ENCODE peak calls at places on chromosome 19, in seven cellular contexts. One of them, this sample, is unnamed.

GRCh38 chr19:55693336-55693974 is 18.4 kb downstream of the EPN1 start:
- DNase-seq in astrocyte: no peak
- DNase-seq in CD8-positive, alpha-beta T cell: no peak
- DNase-seq in heart right ventricle: no peak
- DNase-seq in AG04450: no peak
- DNase-seq in mammary epithelial cell: no peak
- DNase-seq in breast epithelium: no peak
- DNase-seq in this sample: peak

GRCh38 chr19:2613507-2614295 is 88.8 kb downstream of the GNG7 start:
- DNase-seq in astrocyte: no peak
- DNase-seq in CD8-positive, alpha-beta T cell: peak
- DNase-seq in heart right ventricle: peak
- DNase-seq in AG04450: no peak
- DNase-seq in mammary epithelial cell: no peak
- DNase-seq in breast epithelium: no peak
- DNase-seq in this sample: peak

GRCh38 chr19:39660661-39661060 is 4.9 kb downstream of the LGALS16 start:
- DNase-seq in astrocyte: no peak
- DNase-seq in CD8-positive, alpha-beta T cell: no peak
- DNase-seq in heart right ventricle: no peak
- DNase-seq in AG04450: no peak
- DNase-seq in mammary epithelial cell: no peak
- DNase-seq in breast epithelium: no peak
- DNase-seq in this sample: no peak

GRCh38 chr19:4873930-4874329 is 6.5 kb upstream of the PLIN3 start:
- DNase-seq in astrocyte: no peak
- DNase-seq in CD8-positive, alpha-beta T cell: no peak
- DNase-seq in heart right ventricle: no peak
- DNase-seq in AG04450: no peak
- DNase-seq in mammary epithelial cell: no peak
- DNase-seq in breast epithelium: no peak
- DNase-seq in this sample: no peak

GRCh38 chr19:11737964-11738745 is 591 bp downstream of the ZNF823 start:
- DNase-seq in astrocyte: no peak
- DNase-seq in CD8-positive, alpha-beta T cell: peak
- DNase-seq in heart right ventricle: peak
- DNase-seq in AG04450: no peak
- DNase-seq in mammary epithelial cell: peak
- DNase-seq in breast epithelium: peak
- DNase-seq in this sample: peak

GRCh38 chr19:3345850-3346460 is 20.4 kb upstream of the NFIC start:
- DNase-seq in astrocyte: no peak
- DNase-seq in CD8-positive, alpha-beta T cell: no peak
- DNase-seq in heart right ventricle: no peak
- DNase-seq in AG04450: no peak
- DNase-seq in mammary epithelial cell: no peak
- DNase-seq in breast epithelium: no peak
- DNase-seq in this sample: no peak

GRCh38 chr19:30439271-30439750 is 67.1 kb downstream of the ZNF536 start:
- DNase-seq in astrocyte: no peak
- DNase-seq in CD8-positive, alpha-beta T cell: no peak
- DNase-seq in heart right ventricle: no peak
- DNase-seq in AG04450: no peak
- DNase-seq in mammary epithelial cell: no peak
- DNase-seq in breast epithelium: no peak
- DNase-seq in this sample: no peak

GRCh38 chr19:42313096-42313839 is at the start of gene TMEM145:
- DNase-seq in astrocyte: peak
- DNase-seq in CD8-positive, alpha-beta T cell: peak
- DNase-seq in heart right ventricle: no peak
- DNase-seq in AG04450: no peak
- DNase-seq in mammary epithelial cell: peak
- DNase-seq in breast epithelium: no peak
- DNase-seq in this sample: no peak

GRCh38 chr19:50835785-50836542 is 2.6 kb upstream of the KLK15 start:
- DNase-seq in astrocyte: peak
- DNase-seq in CD8-positive, alpha-beta T cell: peak
- DNase-seq in heart right ventricle: peak
- DNase-seq in AG04450: peak
- DNase-seq in mammary epithelial cell: peak
- DNase-seq in breast epithelium: peak
- DNase-seq in this sample: peak

GRCh38 chr19:48644839-48645651 is 942 bp downstream of the CA11 start:
- DNase-seq in astrocyte: no peak
- DNase-seq in CD8-positive, alpha-beta T cell: peak
- DNase-seq in heart right ventricle: peak
- DNase-seq in AG04450: no peak
- DNase-seq in mammary epithelial cell: peak
- DNase-seq in breast epithelium: peak
- DNase-seq in this sample: peak

GRCh38 chr19:19443902-19444693 is 38.6 kb downstream of the GATAD2A start:
- DNase-seq in astrocyte: no peak
- DNase-seq in CD8-positive, alpha-beta T cell: no peak
- DNase-seq in heart right ventricle: no peak
- DNase-seq in AG04450: no peak
- DNase-seq in mammary epithelial cell: no peak
- DNase-seq in breast epithelium: no peak
- DNase-seq in this sample: no peak

GRCh38 chr19:50896591-50897190 is 14.5 kb downstream of the KLK4 start:
- DNase-seq in astrocyte: peak
- DNase-seq in CD8-positive, alpha-beta T cell: no peak
- DNase-seq in heart right ventricle: no peak
- DNase-seq in AG04450: no peak
- DNase-seq in mammary epithelial cell: peak
- DNase-seq in breast epithelium: peak
- DNase-seq in this sample: no peak

GRCh38 chr19:5983367-5983955 is 5.5 kb upstream of the RANBP3 start:
- DNase-seq in astrocyte: no peak
- DNase-seq in CD8-positive, alpha-beta T cell: no peak
- DNase-seq in heart right ventricle: no peak
- DNase-seq in AG04450: no peak
- DNase-seq in mammary epithelial cell: no peak
- DNase-seq in breast epithelium: no peak
- DNase-seq in this sample: no peak

GRCh38 chr19:45340899-45341453 is 426 bp downstream of the KLC3 start:
- DNase-seq in astrocyte: no peak
- DNase-seq in CD8-positive, alpha-beta T cell: no peak
- DNase-seq in heart right ventricle: no peak
- DNase-seq in AG04450: no peak
- DNase-seq in mammary epithelial cell: peak
- DNase-seq in breast epithelium: peak
- DNase-seq in this sample: no peak
- H3K4me3 ChIP-seq in astrocyte: no peak
- H3K4me3 ChIP-seq in CD8-positive, alpha-beta T cell: peak
- H3K4me3 ChIP-seq in heart right ventricle: peak
- H3K4me3 ChIP-seq in AG04450: peak
- H3K4me3 ChIP-seq in mammary epithelial cell: peak
- H3K4me3 ChIP-seq in breast epithelium: no peak
- H3K4me3 ChIP-seq in this sample: no peak

GRCh38 chr19:40803170-40803856 is 4.3 kb downstream of the EGLN2 start:
- DNase-seq in astrocyte: no peak
- DNase-seq in CD8-positive, alpha-beta T cell: no peak
- DNase-seq in heart right ventricle: no peak
- DNase-seq in AG04450: no peak
- DNase-seq in mammary epithelial cell: no peak
- DNase-seq in breast epithelium: no peak
- DNase-seq in this sample: no peak

GRCh38 chr19:40803857-40804782 is 5.1 kb downstream of the EGLN2 start:
- DNase-seq in astrocyte: no peak
- DNase-seq in CD8-positive, alpha-beta T cell: peak
- DNase-seq in heart right ventricle: peak
- DNase-seq in AG04450: no peak
- DNase-seq in mammary epithelial cell: no peak
- DNase-seq in breast epithelium: no peak
- DNase-seq in this sample: peak

GRCh38 chr19:40801449-40802299 is 2.7 kb downstream of the EGLN2 start:
- DNase-seq in astrocyte: no peak
- DNase-seq in CD8-positive, alpha-beta T cell: no peak
- DNase-seq in heart right ventricle: no peak
- DNase-seq in AG04450: no peak
- DNase-seq in mammary epithelial cell: no peak
- DNase-seq in breast epithelium: no peak
- DNase-seq in this sample: peak

GRCh38 chr19:40800997-40801377 is 2.0 kb downstream of the EGLN2 start:
- DNase-seq in astrocyte: no peak
- DNase-seq in CD8-positive, alpha-beta T cell: no peak
- DNase-seq in heart right ventricle: no peak
- DNase-seq in AG04450: no peak
- DNase-seq in mammary epithelial cell: no peak
- DNase-seq in breast epithelium: no peak
- DNase-seq in this sample: no peak

DNA sequence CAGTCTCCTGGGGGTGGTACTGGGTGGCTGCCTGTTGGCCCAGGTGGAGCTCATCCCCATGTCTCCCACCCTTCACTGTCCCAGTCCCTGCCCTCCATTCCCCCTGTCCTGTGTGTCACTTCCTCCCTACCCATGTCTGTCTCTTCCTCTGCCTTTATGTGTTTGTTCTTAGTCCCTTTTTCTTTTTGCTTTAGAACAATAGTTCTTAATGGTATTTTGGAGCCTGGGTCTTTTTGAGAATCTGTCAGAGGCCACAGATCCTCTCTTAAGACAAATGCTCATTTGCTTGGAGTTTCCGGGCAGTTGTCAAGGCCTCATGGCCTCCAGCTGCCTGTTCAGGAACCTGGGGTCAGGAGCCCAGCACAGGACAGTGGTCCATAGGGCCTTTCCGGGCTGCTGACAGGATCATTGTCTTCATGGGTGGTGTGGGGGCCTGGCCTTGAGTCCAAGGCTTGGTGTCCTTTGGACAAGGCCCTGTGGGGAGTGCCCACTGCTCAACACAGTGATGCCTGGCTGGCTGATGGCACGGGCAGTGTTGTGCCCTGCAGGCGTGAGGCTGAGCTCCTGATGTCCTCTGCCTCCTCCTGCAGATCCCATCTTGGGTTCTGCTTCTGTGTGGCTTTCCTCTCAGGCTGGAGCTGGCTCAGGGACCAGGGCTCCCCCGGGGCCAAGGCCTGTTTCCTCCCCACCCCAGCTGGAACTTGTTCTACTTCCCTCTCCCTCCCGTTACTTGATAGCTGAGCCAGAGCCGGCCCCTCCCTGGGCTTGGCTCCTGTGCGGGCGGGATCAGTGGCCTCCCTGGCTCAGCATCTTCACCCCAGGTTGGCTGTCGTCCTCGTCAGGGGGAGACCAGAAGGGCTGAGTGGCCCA is 3.5 kb downstream of the EGLN2 start:
- DNase-seq in astrocyte: no peak
- DNase-seq in CD8-positive, alpha-beta T cell: no peak
- DNase-seq in heart right ventricle: peak
- DNase-seq in AG04450: no peak
- DNase-seq in mammary epithelial cell: no peak
- DNase-seq in breast epithelium: no peak
- DNase-seq in this sample: no peak
- H3K4me3 ChIP-seq in astrocyte: no peak
- H3K4me3 ChIP-seq in CD8-positive, alpha-beta T cell: peak
- H3K4me3 ChIP-seq in heart right ventricle: peak
- H3K4me3 ChIP-seq in AG04450: peak
- H3K4me3 ChIP-seq in mammary epithelial cell: no peak
- H3K4me3 ChIP-seq in breast epithelium: peak
- H3K4me3 ChIP-seq in this sample: no peak

DNA sequence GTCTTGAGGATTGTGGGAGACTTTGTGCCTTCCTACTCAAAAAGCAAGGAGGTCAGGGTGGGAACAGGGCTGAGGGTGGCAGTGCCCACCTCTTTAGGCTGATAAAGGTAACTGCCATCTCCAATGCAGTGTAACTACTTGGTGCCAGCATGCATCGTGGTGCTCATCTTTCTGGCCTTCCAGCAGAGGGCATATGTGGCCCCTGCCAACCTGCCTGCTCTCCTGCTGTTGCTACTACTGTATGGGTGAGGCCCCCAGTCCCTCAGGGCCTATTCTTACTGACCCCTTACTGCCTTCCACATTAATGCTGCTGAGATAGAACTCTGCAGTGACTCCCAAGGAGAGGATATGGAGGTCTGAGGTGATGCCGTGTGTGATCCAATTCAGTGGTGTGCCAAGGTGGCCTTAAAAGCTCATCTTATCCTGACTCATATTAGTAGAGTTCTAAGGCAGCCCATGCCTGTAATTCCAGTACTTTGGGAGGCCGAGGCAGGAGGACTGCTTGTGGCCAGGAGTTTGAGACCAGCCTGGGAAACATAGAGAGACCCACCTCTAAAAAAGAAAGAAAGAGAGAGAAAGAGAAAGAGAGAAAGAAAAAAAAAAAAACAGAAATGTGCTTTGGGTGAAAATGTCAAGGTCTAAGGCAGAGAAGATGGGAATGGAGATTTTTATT is 9.6 kb upstream of the ARHGAP45 start:
- DNase-seq in astrocyte: peak
- DNase-seq in CD8-positive, alpha-beta T cell: peak
- DNase-seq in heart right ventricle: no peak
- DNase-seq in AG04450: no peak
- DNase-seq in mammary epithelial cell: peak
- DNase-seq in breast epithelium: no peak
- DNase-seq in this sample: no peak
- H3K4me3 ChIP-seq in astrocyte: no peak
- H3K4me3 ChIP-seq in CD8-positive, alpha-beta T cell: no peak
- H3K4me3 ChIP-seq in heart right ventricle: no peak
- H3K4me3 ChIP-seq in AG04450: no peak
- H3K4me3 ChIP-seq in mammary epithelial cell: no peak
- H3K4me3 ChIP-seq in breast epithelium: no peak
- H3K4me3 ChIP-seq in this sample: no peak

DNA sequence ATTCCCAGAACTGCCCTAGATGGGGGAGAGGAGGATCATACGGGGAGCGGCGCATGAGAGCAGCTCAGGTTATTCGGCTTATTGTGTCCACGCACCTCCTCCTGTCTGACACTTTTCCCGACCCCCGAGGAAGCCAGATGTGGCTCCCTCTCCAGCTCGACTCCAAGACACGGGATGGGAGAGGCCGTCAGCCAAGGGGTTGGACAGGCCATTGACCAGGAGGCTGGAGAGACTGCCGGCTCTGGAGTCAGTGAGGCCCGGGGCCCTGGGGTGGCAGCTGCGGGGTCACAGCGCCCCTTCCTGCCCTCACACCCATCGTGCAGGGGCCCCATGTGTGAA is 2.9 kb downstream of the DMKN start:
- DNase-seq in astrocyte: no peak
- DNase-seq in CD8-positive, alpha-beta T cell: no peak
- DNase-seq in heart right ventricle: no peak
- DNase-seq in AG04450: no peak
- DNase-seq in mammary epithelial cell: no peak
- DNase-seq in breast epithelium: no peak
- DNase-seq in this sample: no peak
- H3K4me3 ChIP-seq in astrocyte: no peak
- H3K4me3 ChIP-seq in CD8-positive, alpha-beta T cell: peak
- H3K4me3 ChIP-seq in heart right ventricle: peak
- H3K4me3 ChIP-seq in AG04450: no peak
- H3K4me3 ChIP-seq in mammary epithelial cell: peak
- H3K4me3 ChIP-seq in breast epithelium: peak
- H3K4me3 ChIP-seq in this sample: no peak

This sample was measured in aorta.